ENCODE peak calls at places on chromosomes 16 and 17, in seven cellular contexts. G, N, Q, W, O, E and C are unnamed samples.

GRCh38 chr17:12415031-12415430 is 250.7 kb upstream of the MYOCD start:
- DNase-seq in G (peak; percentile 80), N (no peak), Q (no peak), W (no peak), O (peak; percentile 94), E (no peak), C (peak; percentile 88)

GRCh38 chr17:34580685-34581445 is 1.5 kb downstream of the TMEM132E start:
- DNase-seq in G (no peak), N (no peak), Q (no peak), W (peak; percentile 67), O (no peak), E (no peak), C (no peak)

GRCh38 chr17:58315750-58316149 is 12.8 kb downstream of the TSPOAP1 start:
- DNase-seq in G (no peak), N (no peak), Q (no peak), W (no peak), O (no peak), E (no peak), C (no peak)

GRCh38 chr17:34241062-34241461 is 14.0 kb upstream of the CCL2 start:
- DNase-seq in G (peak; percentile 49), N (peak; percentile 68), Q (peak; percentile 85), W (no peak), O (peak; percentile 44), E (no peak), C (no peak)

GRCh38 chr17:410674-411401 is 58.2 kb upstream of the RPH3AL start:
- DNase-seq in G (peak; percentile 40), N (no peak), Q (no peak), W (peak; percentile 56), O (peak; percentile 12), E (no peak), C (no peak)

GRCh38 chr16:84410361-84411138 is 42.2 kb downstream of the ATP2C2 start:
- DNase-seq in G (no peak), N (no peak), Q (no peak), W (no peak), O (no peak), E (no peak), C (no peak)

GRCh38 chr16:1613728-1614225 is 1.6 kb downstream of the CRAMP1 start:
- DNase-seq in G (no peak), N (no peak), Q (no peak), W (peak; percentile 50), O (no peak), E (no peak), C (no peak)

GRCh38 chr16:1351582-1352362 is at the start of the genes GNPTG and TSR3:
- DNase-seq in G (peak; percentile 84), N (peak; percentile 75), Q (peak; percentile 90), W (peak; percentile 96), O (peak; percentile 89), E (no peak), C (peak; percentile 68)

GRCh38 chr17:69433093-69433492 is 18.6 kb downstream of the MAP2K6 start:
- DNase-seq in G (no peak), N (no peak), Q (no peak), W (no peak), O (no peak), E (no peak), C (no peak)

GRCh38 chr17:29119265-29119664 is 60.9 kb downstream of the MYO18A start:
- DNase-seq in G (no peak), N (no peak), Q (no peak), W (no peak), O (no peak), E (no peak), C (no peak)

GRCh38 chr16:81175325-81175891 is 63.1 kb upstream of the BCO1 start:
- DNase-seq in G (peak; percentile 70), N (no peak), Q (no peak), W (no peak), O (peak; percentile 84), E (no peak), C (peak; percentile 61)

GRCh38 chr16:13084331-13084730 is 182.9 kb downstream of the SHISA9 start:
- DNase-seq in G (no peak), N (no peak), Q (no peak), W (no peak), O (no peak), E (no peak), C (no peak)

GRCh38 chr16:77223184-77223583 is 24.0 kb downstream of the SYCE1L start:
- DNase-seq in G (no peak), N (no peak), Q (no peak), W (peak; percentile 48), O (no peak), E (no peak), C (no peak)

GRCh38 chr17:48001187-48001586 is 30.3 kb downstream of the CDK5RAP3 start:
- DNase-seq in G (peak; percentile 25), N (no peak), Q (no peak), W (no peak), O (peak; percentile 20), E (no peak), C (no peak)

GRCh38 chr16:82063456-82064082 is 28.5 kb downstream of the HSD17B2 start:
- DNase-seq in G (no peak), N (no peak), Q (no peak), W (no peak), O (no peak), E (no peak), C (peak; percentile 92)

GRCh38 chr16:57536306-57537193 is at the start of gene CCDC102A:
- DNase-seq in G (peak; percentile 54), N (no peak), Q (no peak), W (peak; percentile 87), O (no peak), E (no peak), C (no peak)

GRCh38 chr17:35536664-35537160 is 766 bp downstream of the SLFN12L start:
- DNase-seq in G (no peak), N (no peak), Q (no peak), W (no peak), O (no peak), E (no peak), C (no peak)

GRCh38 chr16:21218135-21218534 is 6.8 kb upstream of the ZP2 start:
- DNase-seq in G (no peak), N (no peak), Q (no peak), W (no peak), O (no peak), E (no peak), C (peak; percentile 12)

GRCh38 chr17:44074231-44074910 is 3.8 kb downstream of the G6PC3 start:
- DNase-seq in G (no peak), N (no peak), Q (no peak), W (no peak), O (peak; percentile 39), E (no peak), C (no peak)
- TF ChIP-seq CTCF in G (peak; percentile 15), N (no peak), Q (no peak), W (no peak), O (peak; percentile 5), E (no peak), C (no peak)

DNA sequence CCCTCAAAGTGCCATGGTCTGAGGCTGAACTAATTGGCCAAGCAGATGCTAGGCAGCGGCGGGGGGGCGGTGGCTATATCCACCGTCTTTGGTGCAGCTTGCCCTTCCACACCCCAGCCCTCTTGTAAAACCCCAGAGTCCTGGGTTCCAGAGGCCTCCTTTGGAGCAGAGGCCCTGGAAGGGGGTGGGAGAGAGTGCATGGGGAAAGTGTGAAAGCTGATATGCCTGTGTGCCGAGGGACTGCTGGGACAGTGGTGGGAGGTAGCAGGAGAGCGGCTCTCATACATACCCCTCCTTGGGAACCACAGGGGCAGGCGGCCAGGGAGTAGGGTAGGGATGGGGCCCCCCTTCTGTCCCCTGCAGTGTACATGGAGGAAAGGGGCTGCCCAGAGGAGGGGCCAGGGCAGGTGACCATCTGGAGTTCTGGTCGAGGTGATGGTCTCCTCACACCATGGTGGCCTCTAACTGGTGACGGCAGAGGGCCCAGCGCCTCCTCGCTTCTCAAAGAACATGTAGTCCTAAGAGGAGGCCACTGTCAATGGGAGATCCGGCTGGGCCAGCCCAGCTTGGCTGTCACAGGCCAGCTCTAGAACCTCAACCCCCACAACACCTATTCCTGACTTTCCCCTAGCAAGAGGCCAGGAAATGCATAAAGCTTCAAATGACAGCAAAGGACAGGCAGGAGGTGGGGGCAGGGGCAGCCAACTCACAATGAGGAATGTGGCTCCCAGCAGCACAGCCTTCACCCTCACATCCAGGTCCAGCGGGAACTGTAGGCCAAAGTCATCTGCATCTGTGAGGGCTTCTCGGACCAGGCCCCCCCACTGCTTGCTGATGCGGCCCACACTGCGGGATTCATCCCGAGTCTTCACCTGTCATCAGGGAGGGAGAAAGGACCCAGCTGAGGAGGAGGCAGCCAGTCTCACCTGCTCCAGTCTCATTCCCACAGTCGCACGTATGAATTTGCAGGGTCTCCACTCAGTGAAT is 4.1 kb downstream of the PLSCR3 start:
- DNase-seq in G (no peak), N (no peak), Q (no peak), W (no peak), O (no peak), E (no peak), C (no peak)
- H3K27me3 ChIP-seq in G (no peaks in the 10 kb centered on the region), N (no peaks in the 10 kb centered on the region), Q (no peaks in the 10 kb centered on the region), W (peaks cover 5% of the 10 kb centered on the region), O (no peaks in the 10 kb centered on the region), E (no peaks in the 10 kb centered on the region), C (no peaks in the 10 kb centered on the region)

GRCh38 chr16:66651965-66652364 is 44.6 kb downstream of the CMTM4 start:
- DNase-seq in G (no peak), N (no peak), Q (no peak), W (no peak), O (no peak), E (no peak), C (no peak)

GRCh38 chr16:66651474-66651765 is 45.1 kb downstream of the CMTM4 start:
- DNase-seq in G (peak; percentile 30), N (no peak), Q (no peak), W (no peak), O (no peak), E (no peak), C (no peak)

GRCh38 chr16:66652661-66653060 is 43.9 kb downstream of the CMTM4 start:
- DNase-seq in G (peak; percentile 49), N (no peak), Q (no peak), W (no peak), O (no peak), E (no peak), C (no peak)

GRCh38 chr16:66656547-66656946 is 40.0 kb downstream of the CMTM4 start:
- DNase-seq in G (peak; percentile 33), N (no peak), Q (no peak), W (no peak), O (peak; percentile 38), E (no peak), C (no peak)

DNA sequence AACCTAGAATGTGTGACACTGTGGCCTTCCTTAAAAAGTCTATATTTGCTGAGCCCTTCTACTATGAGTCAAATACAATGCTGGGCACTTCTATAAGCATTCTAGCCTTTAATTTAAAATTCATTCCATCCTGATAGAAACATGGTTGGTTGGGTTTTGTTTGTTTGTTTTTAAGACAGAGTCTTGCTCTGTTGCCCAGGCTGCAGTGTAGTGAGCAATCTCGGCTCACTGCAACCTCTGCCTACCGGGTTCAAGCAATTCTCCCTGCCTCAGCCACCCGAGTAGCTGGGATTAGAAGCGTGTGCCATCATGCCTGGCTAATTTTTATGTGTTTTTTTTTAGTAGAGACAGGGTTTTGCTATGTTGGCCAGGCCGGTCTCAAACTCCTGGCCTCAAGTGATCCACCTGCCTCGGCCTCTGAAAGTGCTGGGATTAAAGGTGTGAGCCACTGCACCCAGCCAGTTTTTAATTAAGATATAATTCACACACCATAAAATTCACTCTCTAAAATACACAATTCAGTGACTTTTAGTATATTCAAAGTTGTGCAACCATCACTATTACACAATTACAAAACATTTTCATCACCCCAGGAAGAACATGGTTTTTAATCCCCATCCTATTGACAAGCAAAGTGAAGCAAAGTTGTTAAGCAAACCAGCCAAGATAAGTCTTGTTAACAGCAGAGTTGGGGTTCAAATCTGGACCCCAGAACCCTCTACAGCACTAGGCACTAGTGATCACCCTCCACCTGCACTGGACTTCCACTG is 42.8 kb downstream of the CMTM4 start:
- DNase-seq in G (no peak), N (no peak), Q (no peak), W (no peak), O (no peak), E (no peak), C (peak; percentile 28)
- TF ChIP-seq CTCF in G (no peak), N (no peak), Q (no peak), W (no peak), O (no peak), E (no peak), C (no peak)

GRCh38 chr17:82175951-82176350 is 36.7 kb downstream of the CCDC57 start:
- DNase-seq in G (no peak), N (no peak), Q (no peak), W (no peak), O (no peak), E (no peak), C (no peak)
- H3K27me3 ChIP-seq in G (no peaks in the 10 kb centered on the region), N (no peaks in the 10 kb centered on the region), Q (no peaks in the 10 kb centered on the region), W (peaks cover 61% of the 10 kb centered on the region), O (no peaks in the 10 kb centered on the region), E (no peaks in the 10 kb centered on the region), C (no peaks in the 10 kb centered on the region)